ENCODE peak calls at places on chromosomes 11 and 22, in five cellular contexts. One of them, this sample, is unnamed.
A peak's percentile ranks its signal among the peaks of the same experiment; 100 is the strongest.

GRCh38 chr11:96014234-96014633 is 90.3 kb upstream of the MTMR2 start:
- DNase-seq in RCC 7860: peak; percentile 88
- DNase-seq in non-pigmented ciliary epithelial cell: peak; percentile 47
- DNase-seq in GM23248: peak; percentile 82
- DNase-seq in AG10803: peak; percentile 60
- DNase-seq in this sample: no peak

GRCh38 chr11:63609536-63609935 is 4.7 kb downstream of the PLAAT3 start:
- DNase-seq in RCC 7860: no peak
- DNase-seq in non-pigmented ciliary epithelial cell: no peak
- DNase-seq in GM23248: no peak
- DNase-seq in AG10803: no peak
- DNase-seq in this sample: no peak

GRCh38 chr11:65488273-65489058 is 10.4 kb upstream of the MALAT1 start:
- DNase-seq in RCC 7860: peak; percentile 56
- DNase-seq in non-pigmented ciliary epithelial cell: no peak
- DNase-seq in GM23248: peak; percentile 88
- DNase-seq in AG10803: peak; percentile 73
- DNase-seq in this sample: no peak

GRCh38 chr11:59137190-59137589 is 5.5 kb upstream of the FAM111A start:
- DNase-seq in RCC 7860: no peak
- DNase-seq in non-pigmented ciliary epithelial cell: no peak
- DNase-seq in GM23248: no peak
- DNase-seq in AG10803: no peak
- DNase-seq in this sample: no peak

GRCh38 chr11:6476571-6476970 is 2.8 kb upstream of the TRIM3 start:
- DNase-seq in RCC 7860: no peak
- DNase-seq in non-pigmented ciliary epithelial cell: no peak
- DNase-seq in GM23248: no peak
- DNase-seq in AG10803: no peak
- DNase-seq in this sample: no peak

GRCh38 chr11:126716456-126717083 is 284.0 kb downstream of the KIRREL3 start:
- DNase-seq in RCC 7860: peak; percentile 35
- DNase-seq in non-pigmented ciliary epithelial cell: peak; percentile 9
- DNase-seq in GM23248: peak; percentile 47
- DNase-seq in AG10803: peak; percentile 37
- DNase-seq in this sample: no peak

GRCh38 chr11:75152090-75152489 is 1.2 kb downstream of the SLCO2B1 start:
- DNase-seq in RCC 7860: no peak
- DNase-seq in non-pigmented ciliary epithelial cell: no peak
- DNase-seq in GM23248: no peak
- DNase-seq in AG10803: no peak
- DNase-seq in this sample: no peak

GRCh38 chr11:16610738-16611388 is 127.6 kb upstream of the C11orf58 start:
- DNase-seq in RCC 7860: no peak
- DNase-seq in non-pigmented ciliary epithelial cell: no peak
- DNase-seq in GM23248: no peak
- DNase-seq in AG10803: no peak
- DNase-seq in this sample: no peak

GRCh38 chr11:22690891-22691290 is 24.5 kb downstream of the GAS2 start:
- DNase-seq in RCC 7860: no peak
- DNase-seq in non-pigmented ciliary epithelial cell: no peak
- DNase-seq in GM23248: no peak
- DNase-seq in AG10803: no peak
- DNase-seq in this sample: no peak

GRCh38 chr11:131977854-131978253 is 607.4 kb downstream of the NTM start:
- DNase-seq in RCC 7860: peak; percentile 83
- DNase-seq in non-pigmented ciliary epithelial cell: peak; percentile 81
- DNase-seq in GM23248: peak; percentile 67
- DNase-seq in AG10803: peak; percentile 78
- DNase-seq in this sample: no peak

GRCh38 chr11:78268516-78269410 is 80.0 kb downstream of the USP35 start:
- DNase-seq in RCC 7860: no peak
- DNase-seq in non-pigmented ciliary epithelial cell: no peak
- DNase-seq in GM23248: peak; percentile 71
- DNase-seq in AG10803: peak; percentile 11
- DNase-seq in this sample: no peak

GRCh38 chr11:4881860-4882500 is at the start of gene OR51T1:
- DNase-seq in RCC 7860: peak; percentile 4
- DNase-seq in non-pigmented ciliary epithelial cell: peak; percentile 32
- DNase-seq in GM23248: no peak
- DNase-seq in AG10803: peak; percentile 3
- DNase-seq in this sample: no peak

GRCh38 chr11:13928566-13929251 is 33.8 kb upstream of the SPON1 start:
- DNase-seq in RCC 7860: peak; percentile 54
- DNase-seq in non-pigmented ciliary epithelial cell: peak; percentile 61
- DNase-seq in GM23248: peak; percentile 68
- DNase-seq in AG10803: peak; percentile 74
- DNase-seq in this sample: no peak

GRCh38 chr11:126140932-126141291 is 70.5 kb downstream of the RPUSD4 start:
- DNase-seq in RCC 7860: no peak
- DNase-seq in non-pigmented ciliary epithelial cell: no peak
- DNase-seq in GM23248: peak; percentile 70
- DNase-seq in AG10803: peak; percentile 78
- DNase-seq in this sample: no peak

GRCh38 chr22:22593964-22594656 is 35.0 kb upstream of the PRAME start:
- DNase-seq in RCC 7860: peak; percentile 32
- DNase-seq in non-pigmented ciliary epithelial cell: peak; percentile 10
- DNase-seq in GM23248: peak; percentile 58
- DNase-seq in AG10803: peak; percentile 44
- DNase-seq in this sample: peak; percentile 54

GRCh38 chr22:46108564-46109473 is 41.5 kb upstream of the PPARA start:
- DNase-seq in RCC 7860: no peak
- DNase-seq in non-pigmented ciliary epithelial cell: no peak
- DNase-seq in GM23248: peak; percentile 78
- DNase-seq in AG10803: peak; percentile 60
- DNase-seq in this sample: no peak

GRCh38 chr22:37019309-37020191 is at the start of the genes MPST and TST:
- DNase-seq in RCC 7860: peak; percentile 34
- DNase-seq in non-pigmented ciliary epithelial cell: no peak
- DNase-seq in GM23248: peak; percentile 80
- DNase-seq in AG10803: peak; percentile 61
- DNase-seq in this sample: peak; percentile 41

GRCh38 chr11:99952816-99953215 is 734.3 kb upstream of the ARHGAP42 start:
- DNase-seq in RCC 7860: peak; percentile 13
- DNase-seq in non-pigmented ciliary epithelial cell: peak; percentile 14
- DNase-seq in GM23248: peak; percentile 1
- DNase-seq in AG10803: no peak
- DNase-seq in this sample: no peak

GRCh38 chr11:112902411-112903011 is 58.7 kb upstream of the NCAM1 start:
- DNase-seq in RCC 7860: no peak
- DNase-seq in non-pigmented ciliary epithelial cell: no peak
- DNase-seq in GM23248: no peak
- DNase-seq in AG10803: no peak
- DNase-seq in this sample: no peak

This sample was measured in memory B cell.